ENCODE peak calls at places on chromosomes 3 and 15, in six cellular contexts. X is foreskin keratinocyte, T is GM12865, P is cardiac muscle cell, B is left lung, D is neural crest cell. N is an unnamed sample.

GRCh38 chr3:127196466-127197299 is 3.8 kb downstream of the PRR23E start:
- DNase-seq in X (no peak), T (no peak), P (no peak), B (no peak), D (no peak), N (peak)

GRCh38 chr15:60507596-60508424 is 28.9 kb upstream of the ICE2 start:
- DNase-seq in X (peak), T (peak), P (peak), B (no peak), D (peak), N (peak)

GRCh38 chr3:109944836-109945235 is 607.5 kb upstream of the DPPA4 start:
- DNase-seq in X (no peak), T (no peak), P (no peak), B (no peak), D (no peak), N (no peak)

GRCh38 chr15:48527517-48527916 is 118.0 kb downstream of the FBN1 start:
- DNase-seq in X (no peak), T (no peak), P (no peak), B (no peak), D (no peak), N (no peak)

GRCh38 chr15:101684384-101684783 is 32.2 kb upstream of the TM2D3 start:
- DNase-seq in X (peak), T (no peak), P (peak), B (no peak), D (no peak), N (no peak)

GRCh38 chr15:99703603-99704443 is 29.4 kb downstream of the LYSMD4 start:
- DNase-seq in X (peak), T (peak), P (peak), B (no peak), D (no peak), N (peak)

GRCh38 chr15:78914027-78914764 is 30.6 kb downstream of the CTSH start:
- DNase-seq in X (no peak), T (no peak), P (no peak), B (no peak), D (no peak), N (no peak)

GRCh38 chr3:22692239-22692638 is 510.9 kb upstream of the UBE2E2 start:
- DNase-seq in X (no peak), T (no peak), P (no peak), B (no peak), D (no peak), N (no peak)

GRCh38 chr3:52268036-52268435 is 10.4 kb downstream of the WDR82 start:
- DNase-seq in X (peak), T (no peak), P (no peak), B (no peak), D (no peak), N (no peak)

GRCh38 chr3:126208618-126209256 is 28.4 kb upstream of the ALDH1L1 start:
- DNase-seq in X (peak), T (no peak), P (peak), B (peak), D (no peak), N (no peak)

GRCh38 chr15:56608140-56608778 is 125.0 kb downstream of the ZNF280D start:
- DNase-seq in X (no peak), T (peak), P (no peak), B (no peak), D (no peak), N (peak)

GRCh38 chr15:40974921-40975320 is 21.6 kb downstream of the CHAC1 start:
- DNase-seq in X (no peak), T (no peak), P (peak), B (no peak), D (no peak), N (no peak)
- TF ChIP-seq CTCF in X (no peak), T (no peak), P (peak), B (no peak), D (no peak), N (no peak)

GRCh38 chr15:92000709-92001108 is 147.2 kb downstream of the SLCO3A1 start:
- DNase-seq in X (no peak), T (no peak), P (no peak), B (no peak), D (peak), N (no peak)

GRCh38 chr15:92001307-92001706 is 147.8 kb downstream of the SLCO3A1 start:
- DNase-seq in X (no peak), T (no peak), P (no peak), B (no peak), D (no peak), N (no peak)

GRCh38 chr15:91992940-91993339 is 139.4 kb downstream of the SLCO3A1 start:
- DNase-seq in X (peak), T (no peak), P (peak), B (no peak), D (no peak), N (no peak)

GRCh38 chr15:91995146-91995545 is 141.6 kb downstream of the SLCO3A1 start:
- DNase-seq in X (no peak), T (no peak), P (no peak), B (no peak), D (no peak), N (no peak)

GRCh38 chr15:91997163-91997562 is 143.7 kb downstream of the SLCO3A1 start:
- DNase-seq in X (no peak), T (no peak), P (no peak), B (no peak), D (no peak), N (no peak)
- TF ChIP-seq CTCF in X (no peak), T (no peak), P (no peak), B (no peak), D (no peak), N (no peak)

GRCh38 chr3:167491626-167492025 is 17.8 kb upstream of the SERPINI2 start:
- DNase-seq in X (no peak), T (no peak), P (no peak), B (no peak), D (no peak), N (no peak)

GRCh38 chr3:167489571-167489970 is 15.7 kb upstream of the SERPINI2 start:
- DNase-seq in X (no peak), T (no peak), P (no peak), B (no peak), D (no peak), N (no peak)

GRCh38 chr3:167487556-167487955 is 13.7 kb upstream of the SERPINI2 start:
- DNase-seq in X (peak), T (no peak), P (no peak), B (no peak), D (no peak), N (no peak)

GRCh38 chr3:167497903-167498302 is 24.1 kb upstream of the SERPINI2 start:
- DNase-seq in X (no peak), T (no peak), P (no peak), B (no peak), D (no peak), N (no peak)

DNA sequence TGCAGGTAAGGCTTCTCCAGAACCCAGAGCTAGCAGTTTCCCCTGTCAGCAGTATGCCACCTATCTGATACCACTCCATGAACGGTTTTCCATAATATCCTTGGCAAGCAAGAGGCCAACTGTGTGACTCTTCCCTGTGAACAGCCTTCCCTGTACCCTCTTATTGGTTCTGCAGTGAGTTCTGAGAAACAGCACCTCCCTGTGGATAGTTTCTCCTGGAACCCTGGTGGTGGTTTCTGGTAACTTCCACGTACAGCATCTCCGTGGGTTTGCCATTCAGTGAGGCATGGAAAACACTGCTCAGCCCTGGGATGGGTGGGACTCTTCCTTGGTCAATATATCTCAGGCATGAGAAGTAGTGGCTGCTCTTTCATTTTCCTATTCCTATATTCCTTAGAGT is 19.4 kb upstream of the SERPINI2 start:
- DNase-seq in X (no peak), T (peak), P (no peak), B (no peak), D (peak), N (no peak)
- TF ChIP-seq CTCF in X (peak), T (peak), P (no peak), B (no peak), D (peak), N (no peak)

GRCh38 chr3:193446975-193447602 is 68.5 kb upstream of the ATP13A5 start:
- DNase-seq in X (no peak), T (no peak), P (no peak), B (no peak), D (no peak), N (no peak)

GRCh38 chr3:193451881-193452280 is 73.3 kb upstream of the ATP13A5 start:
- DNase-seq in X (peak), T (no peak), P (no peak), B (no peak), D (no peak), N (no peak)

DNA sequence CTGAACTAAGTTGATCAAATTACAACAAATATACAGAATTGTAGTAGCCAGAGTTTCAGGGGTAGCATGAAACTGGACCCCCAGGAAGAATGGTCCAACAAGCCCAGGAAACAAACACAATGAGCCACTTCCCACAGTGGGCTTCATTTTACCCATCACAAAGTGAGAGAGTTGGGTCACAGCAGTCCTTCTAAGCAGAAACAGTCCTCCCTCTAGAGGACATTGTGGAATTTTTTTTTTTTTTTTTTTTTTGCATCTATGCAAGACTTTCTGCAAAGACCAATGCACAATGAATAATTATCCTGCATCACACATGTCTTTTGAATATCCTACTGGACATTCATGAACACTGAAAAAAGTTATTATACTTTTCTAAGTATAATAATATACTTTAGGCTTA is 73.8 kb upstream of the ATP13A5 start:
- DNase-seq in X (no peak), T (no peak), P (no peak), B (no peak), D (no peak), N (no peak)
- TF ChIP-seq CTCF in X (peak), T (no peak), P (no peak), B (no peak), D (peak), N (no peak)

GRCh38 chr15:67013696-67014095 is 51.7 kb upstream of the SMAD3 start:
- DNase-seq in X (peak), T (no peak), P (peak), B (no peak), D (no peak), N (no peak)

GRCh38 chr15:67009576-67010569 is 55.5 kb upstream of the SMAD3 start:
- DNase-seq in X (no peak), T (peak), P (no peak), B (no peak), D (no peak), N (no peak)

GRCh38 chr15:67010898-67011619 is 54.3 kb upstream of the SMAD3 start:
- DNase-seq in X (no peak), T (no peak), P (no peak), B (no peak), D (no peak), N (no peak)

GRCh38 chr15:67006089-67007065 is 59.0 kb upstream of the SMAD3 start:
- DNase-seq in X (no peak), T (no peak), P (peak), B (no peak), D (no peak), N (no peak)

GRCh38 chr15:67011620-67012005 is 53.8 kb upstream of the SMAD3 start:
- DNase-seq in X (no peak), T (no peak), P (no peak), B (no peak), D (no peak), N (no peak)
- TF ChIP-seq CTCF in X (no peak), T (no peak), P (no peak), B (no peak), D (no peak), N (no peak)

GRCh38 chr3:30646181-30646876 is 39.9 kb downstream of the TGFBR2 start:
- DNase-seq in X (no peak), T (no peak), P (peak), B (no peak), D (no peak), N (no peak)
- TF ChIP-seq CTCF in X (no peak), T (no peak), P (no peak), B (no peak), D (no peak), N (no peak)